ENCODE peak calls at places on chromosomes 16 and 17, in ten cellular contexts. One of them, this sample, is unnamed. For H3K36me3 and H3K27me3, the result is how much of the 10 kb centered on the place peaks cover.

GRCh38 chr17:49862781-49863331 is 15.0 kb upstream of the TAC4 start:
- DNase-seq in GM23338: peak
- DNase-seq in neural progenitor cell: no peak
- DNase-seq in CD8-positive, alpha-beta memory T cell: no peak
- DNase-seq in BJ: no peak
- DNase-seq in cardiac muscle cell: peak
- DNase-seq in neuronal stem cell: no peak
- DNase-seq in thoracic aorta: no peak
- DNase-seq in left lung: no peak
- DNase-seq in psoas muscle: no peak
- DNase-seq in this sample: peak

GRCh38 chr17:64087252-64088005 is 42.5 kb downstream of the ERN1 start:
- DNase-seq in GM23338: no peak
- DNase-seq in neural progenitor cell: no peak
- DNase-seq in CD8-positive, alpha-beta memory T cell: no peak
- DNase-seq in BJ: no peak
- DNase-seq in cardiac muscle cell: no peak
- DNase-seq in neuronal stem cell: no peak
- DNase-seq in thoracic aorta: no peak
- DNase-seq in left lung: peak
- DNase-seq in psoas muscle: no peak
- DNase-seq in this sample: no peak

GRCh38 chr16:58196898-58197313 is 1.0 kb downstream of the CSNK2A2 start:
- DNase-seq in GM23338: peak
- DNase-seq in neural progenitor cell: peak
- DNase-seq in CD8-positive, alpha-beta memory T cell: no peak
- DNase-seq in BJ: no peak
- DNase-seq in cardiac muscle cell: no peak
- DNase-seq in neuronal stem cell: no peak
- DNase-seq in thoracic aorta: no peak
- DNase-seq in left lung: no peak
- DNase-seq in psoas muscle: no peak
- DNase-seq in this sample: peak

GRCh38 chr17:58136669-58137279 is 11.4 kb upstream of the OR4D1 start:
- DNase-seq in GM23338: peak
- DNase-seq in neural progenitor cell: peak
- DNase-seq in CD8-positive, alpha-beta memory T cell: no peak
- DNase-seq in BJ: no peak
- DNase-seq in cardiac muscle cell: peak
- DNase-seq in neuronal stem cell: no peak
- DNase-seq in thoracic aorta: no peak
- DNase-seq in left lung: no peak
- DNase-seq in psoas muscle: no peak
- DNase-seq in this sample: peak

GRCh38 chr16:82460761-82461160 is 166.0 kb upstream of the CDH13 start:
- DNase-seq in GM23338: peak
- DNase-seq in neural progenitor cell: peak
- DNase-seq in CD8-positive, alpha-beta memory T cell: no peak
- DNase-seq in BJ: no peak
- DNase-seq in cardiac muscle cell: no peak
- DNase-seq in neuronal stem cell: no peak
- DNase-seq in thoracic aorta: no peak
- DNase-seq in left lung: no peak
- DNase-seq in psoas muscle: no peak
- DNase-seq in this sample: no peak

GRCh38 chr16:85370881-85371651 is 242.1 kb upstream of the GSE1 start:
- DNase-seq in GM23338: no peak
- DNase-seq in neural progenitor cell: no peak
- DNase-seq in CD8-positive, alpha-beta memory T cell: no peak
- DNase-seq in BJ: no peak
- DNase-seq in cardiac muscle cell: no peak
- DNase-seq in neuronal stem cell: no peak
- DNase-seq in thoracic aorta: peak
- DNase-seq in left lung: peak
- DNase-seq in psoas muscle: peak
- DNase-seq in this sample: no peak

GRCh38 chr16:81384006-81384405 is 60.6 kb upstream of the CMIP start:
- DNase-seq in GM23338: peak
- DNase-seq in neural progenitor cell: peak
- DNase-seq in CD8-positive, alpha-beta memory T cell: no peak
- DNase-seq in BJ: no peak
- DNase-seq in cardiac muscle cell: no peak
- DNase-seq in neuronal stem cell: peak
- DNase-seq in thoracic aorta: no peak
- DNase-seq in left lung: no peak
- DNase-seq in psoas muscle: no peak
- DNase-seq in this sample: no peak

GRCh38 chr17:78112508-78113471 is 15.8 kb downstream of the TMC6 start:
- DNase-seq in GM23338: peak
- DNase-seq in neural progenitor cell: peak
- DNase-seq in CD8-positive, alpha-beta memory T cell: peak
- DNase-seq in BJ: no peak
- DNase-seq in cardiac muscle cell: peak
- DNase-seq in neuronal stem cell: peak
- DNase-seq in thoracic aorta: no peak
- DNase-seq in left lung: peak
- DNase-seq in psoas muscle: peak
- DNase-seq in this sample: peak

GRCh38 chr17:69822314-69822875 is 252.6 kb upstream of the KCNJ16 start:
- DNase-seq in GM23338: no peak
- DNase-seq in neural progenitor cell: no peak
- DNase-seq in CD8-positive, alpha-beta memory T cell: no peak
- DNase-seq in BJ: no peak
- DNase-seq in cardiac muscle cell: no peak
- DNase-seq in neuronal stem cell: no peak
- DNase-seq in thoracic aorta: no peak
- DNase-seq in left lung: no peak
- DNase-seq in psoas muscle: no peak
- DNase-seq in this sample: no peak

GRCh38 chr17:69814031-69814430 is 261.0 kb upstream of the KCNJ16 start:
- DNase-seq in GM23338: no peak
- DNase-seq in neural progenitor cell: no peak
- DNase-seq in CD8-positive, alpha-beta memory T cell: no peak
- DNase-seq in BJ: no peak
- DNase-seq in cardiac muscle cell: no peak
- DNase-seq in neuronal stem cell: no peak
- DNase-seq in thoracic aorta: no peak
- DNase-seq in left lung: no peak
- DNase-seq in psoas muscle: no peak
- DNase-seq in this sample: no peak

GRCh38 chr17:69820881-69821473 is 254.0 kb upstream of the KCNJ16 start:
- DNase-seq in GM23338: no peak
- DNase-seq in neural progenitor cell: no peak
- DNase-seq in CD8-positive, alpha-beta memory T cell: no peak
- DNase-seq in BJ: no peak
- DNase-seq in cardiac muscle cell: no peak
- DNase-seq in neuronal stem cell: no peak
- DNase-seq in thoracic aorta: no peak
- DNase-seq in left lung: no peak
- DNase-seq in psoas muscle: no peak
- DNase-seq in this sample: no peak

GRCh38 chr17:69819316-69820087 is 255.5 kb upstream of the KCNJ16 start:
- DNase-seq in GM23338: no peak
- DNase-seq in neural progenitor cell: no peak
- DNase-seq in CD8-positive, alpha-beta memory T cell: no peak
- DNase-seq in BJ: peak
- DNase-seq in cardiac muscle cell: no peak
- DNase-seq in neuronal stem cell: no peak
- DNase-seq in thoracic aorta: no peak
- DNase-seq in left lung: no peak
- DNase-seq in psoas muscle: no peak
- DNase-seq in this sample: no peak

GRCh38 chr17:69818467-69818866 is 256.6 kb upstream of the KCNJ16 start:
- DNase-seq in GM23338: no peak
- DNase-seq in neural progenitor cell: no peak
- DNase-seq in CD8-positive, alpha-beta memory T cell: no peak
- DNase-seq in BJ: no peak
- DNase-seq in cardiac muscle cell: no peak
- DNase-seq in neuronal stem cell: no peak
- DNase-seq in thoracic aorta: no peak
- DNase-seq in left lung: no peak
- DNase-seq in psoas muscle: no peak
- DNase-seq in this sample: no peak
- H3K4me3 ChIP-seq in GM23338: no peak
- H3K4me3 ChIP-seq in neural progenitor cell: no peak
- H3K4me3 ChIP-seq in CD8-positive, alpha-beta memory T cell: no peak
- H3K4me3 ChIP-seq in BJ: no peak
- H3K4me3 ChIP-seq in cardiac muscle cell: no peak
- H3K4me3 ChIP-seq in neuronal stem cell: no peak
- H3K4me3 ChIP-seq in thoracic aorta: no peak
- H3K4me3 ChIP-seq in left lung: no peak
- H3K4me3 ChIP-seq in psoas muscle: no peak
- H3K4me3 ChIP-seq in this sample: no peak

GRCh38 chr16:57167537-57167936 is 18.3 kb downstream of the PSME3IP1 start:
- DNase-seq in GM23338: no peak
- DNase-seq in neural progenitor cell: no peak
- DNase-seq in CD8-positive, alpha-beta memory T cell: no peak
- DNase-seq in BJ: no peak
- DNase-seq in cardiac muscle cell: peak
- DNase-seq in neuronal stem cell: no peak
- DNase-seq in thoracic aorta: no peak
- DNase-seq in left lung: no peak
- DNase-seq in psoas muscle: no peak
- DNase-seq in this sample: no peak

GRCh38 chr16:57166951-57167350 is 18.9 kb downstream of the PSME3IP1 start:
- DNase-seq in GM23338: no peak
- DNase-seq in neural progenitor cell: no peak
- DNase-seq in CD8-positive, alpha-beta memory T cell: no peak
- DNase-seq in BJ: no peak
- DNase-seq in cardiac muscle cell: peak
- DNase-seq in neuronal stem cell: no peak
- DNase-seq in thoracic aorta: no peak
- DNase-seq in left lung: no peak
- DNase-seq in psoas muscle: no peak
- DNase-seq in this sample: no peak

GRCh38 chr16:57167951-57168350 is 17.9 kb downstream of the PSME3IP1 start:
- DNase-seq in GM23338: peak
- DNase-seq in neural progenitor cell: peak
- DNase-seq in CD8-positive, alpha-beta memory T cell: no peak
- DNase-seq in BJ: no peak
- DNase-seq in cardiac muscle cell: peak
- DNase-seq in neuronal stem cell: peak
- DNase-seq in thoracic aorta: no peak
- DNase-seq in left lung: no peak
- DNase-seq in psoas muscle: no peak
- DNase-seq in this sample: peak

GRCh38 chr16:57165923-57166322 is 19.9 kb downstream of the PSME3IP1 start:
- DNase-seq in GM23338: no peak
- DNase-seq in neural progenitor cell: no peak
- DNase-seq in CD8-positive, alpha-beta memory T cell: no peak
- DNase-seq in BJ: no peak
- DNase-seq in cardiac muscle cell: no peak
- DNase-seq in neuronal stem cell: no peak
- DNase-seq in thoracic aorta: no peak
- DNase-seq in left lung: no peak
- DNase-seq in psoas muscle: no peak
- DNase-seq in this sample: no peak

DNA sequence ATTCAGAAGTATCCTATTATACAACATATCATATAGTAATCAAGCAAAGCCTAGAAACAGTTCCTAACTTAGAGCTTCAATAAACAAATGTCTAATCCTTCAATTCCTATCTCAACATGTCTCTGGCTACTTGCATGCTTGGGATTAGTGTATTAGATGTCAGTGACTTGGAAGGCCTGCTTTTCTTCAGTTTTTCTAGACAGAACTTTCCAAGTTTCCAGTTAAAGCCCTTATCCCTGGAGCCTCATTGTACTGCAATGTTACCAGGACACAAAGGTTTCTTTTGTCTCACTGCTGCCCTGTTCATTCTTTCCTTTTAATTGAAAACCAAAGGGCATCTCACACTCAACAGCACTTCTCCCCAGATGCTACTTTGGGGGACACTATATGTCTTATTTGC is 16.5 kb downstream of the PSME3IP1 start:
- DNase-seq in GM23338: no peak
- DNase-seq in neural progenitor cell: peak
- DNase-seq in CD8-positive, alpha-beta memory T cell: no peak
- DNase-seq in BJ: no peak
- DNase-seq in cardiac muscle cell: no peak
- DNase-seq in neuronal stem cell: peak
- DNase-seq in thoracic aorta: no peak
- DNase-seq in left lung: no peak
- DNase-seq in psoas muscle: no peak
- DNase-seq in this sample: no peak
- H3K36me3 ChIP-seq in GM23338: half or more
- H3K36me3 ChIP-seq in neural progenitor cell: under half
- H3K36me3 ChIP-seq in CD8-positive, alpha-beta memory T cell: under half
- H3K36me3 ChIP-seq in BJ: under half
- H3K36me3 ChIP-seq in cardiac muscle cell: under half
- H3K36me3 ChIP-seq in neuronal stem cell: under half
- H3K36me3 ChIP-seq in thoracic aorta: under half
- H3K36me3 ChIP-seq in left lung: under half
- H3K36me3 ChIP-seq in psoas muscle: under half
- H3K36me3 ChIP-seq in this sample: under half

DNA sequence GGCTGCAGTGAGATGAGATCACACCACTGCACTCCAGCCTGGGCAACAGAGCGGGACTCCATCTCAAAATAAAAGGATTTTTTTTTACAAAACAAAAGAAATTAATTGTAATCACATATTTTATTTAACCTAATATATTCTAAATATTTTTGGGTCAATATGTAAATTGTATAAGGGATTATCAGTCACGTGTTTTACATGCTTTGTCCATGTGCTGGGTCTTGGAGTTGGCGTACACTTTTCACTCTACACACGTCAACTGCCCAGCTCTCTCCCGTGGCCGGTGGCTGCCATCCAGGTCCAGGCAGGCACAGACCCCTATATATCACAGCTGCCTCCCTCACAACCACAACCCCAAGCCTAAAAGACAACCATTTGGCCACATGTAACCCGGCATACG is 68.1 kb downstream of the RBFOX3 start:
- DNase-seq in GM23338: no peak
- DNase-seq in neural progenitor cell: no peak
- DNase-seq in CD8-positive, alpha-beta memory T cell: no peak
- DNase-seq in BJ: no peak
- DNase-seq in cardiac muscle cell: no peak
- DNase-seq in neuronal stem cell: no peak
- DNase-seq in thoracic aorta: no peak
- DNase-seq in left lung: no peak
- DNase-seq in psoas muscle: no peak
- DNase-seq in this sample: no peak
- H3K27me3 ChIP-seq in GM23338: under half
- H3K27me3 ChIP-seq in neural progenitor cell: under half
- H3K27me3 ChIP-seq in CD8-positive, alpha-beta memory T cell: under half
- H3K27me3 ChIP-seq in BJ: under half
- H3K27me3 ChIP-seq in cardiac muscle cell: under half
- H3K27me3 ChIP-seq in neuronal stem cell: under half
- H3K27me3 ChIP-seq in thoracic aorta: under half
- H3K27me3 ChIP-seq in left lung: under half
- H3K27me3 ChIP-seq in psoas muscle: under half
- H3K27me3 ChIP-seq in this sample: under half

DNA sequence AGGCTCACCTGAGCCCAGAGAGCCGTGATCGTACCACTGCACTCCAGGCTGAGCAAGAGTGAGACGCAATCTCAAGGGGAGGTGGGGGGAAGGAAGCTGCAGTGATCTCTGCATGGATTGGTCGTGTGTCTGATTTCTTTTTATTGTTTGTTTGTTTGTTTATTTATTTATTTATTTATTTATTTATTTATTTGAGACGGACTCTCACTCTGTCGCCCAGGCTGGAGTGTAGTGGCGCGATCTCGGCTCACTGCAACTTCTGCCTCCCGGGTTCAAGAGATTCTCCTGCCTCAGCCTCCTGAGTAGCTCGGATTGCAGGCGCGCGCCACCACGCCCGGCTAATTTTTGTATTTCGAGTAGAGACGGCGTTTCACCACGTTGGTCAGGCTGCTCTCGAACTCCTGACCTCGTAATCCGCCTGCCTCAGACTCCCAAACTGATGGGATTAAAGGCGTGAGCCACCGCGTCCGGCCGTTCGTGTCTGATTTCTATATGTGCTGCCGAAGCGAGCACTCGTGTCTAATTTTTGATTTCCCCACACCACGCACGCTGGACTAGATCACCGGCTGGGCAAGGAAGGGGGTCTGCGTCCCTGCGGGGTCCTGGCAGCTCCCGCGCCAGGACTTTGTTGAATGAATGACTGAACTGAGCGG is 448 bp upstream of the TNFRSF12A start:
- DNase-seq in GM23338: no peak
- DNase-seq in neural progenitor cell: no peak
- DNase-seq in CD8-positive, alpha-beta memory T cell: no peak
- DNase-seq in BJ: no peak
- DNase-seq in cardiac muscle cell: no peak
- DNase-seq in neuronal stem cell: no peak
- DNase-seq in thoracic aorta: no peak
- DNase-seq in left lung: no peak
- DNase-seq in psoas muscle: no peak
- DNase-seq in this sample: no peak
- H3K4me3 ChIP-seq in GM23338: peak
- H3K4me3 ChIP-seq in neural progenitor cell: peak
- H3K4me3 ChIP-seq in CD8-positive, alpha-beta memory T cell: peak
- H3K4me3 ChIP-seq in BJ: peak
- H3K4me3 ChIP-seq in cardiac muscle cell: peak
- H3K4me3 ChIP-seq in neuronal stem cell: peak
- H3K4me3 ChIP-seq in thoracic aorta: peak
- H3K4me3 ChIP-seq in left lung: peak
- H3K4me3 ChIP-seq in psoas muscle: peak
- H3K4me3 ChIP-seq in this sample: peak